ENCODE peak calls at places on chromosomes 5 and 9, in nine cellular contexts. J is HFF-Myc, N is esophagus muscularis mucosa, H is lower leg skin, O is left ventricle myocardium inferior, B is bronchial epithelial cell, L is small intestine, Q is choroid plexus epithelial cell, R is heart left ventricle. W is an unnamed sample.
A peak's percentile ranks its signal among the peaks of the same experiment; 100 is the strongest.

GRCh38 chr5:141369994-141370848 is at the start of gene PCDHGB3:
- DNase-seq in B (peak; percentile 29), R (peak; percentile 40), J (no peak), Q (peak; percentile 64), N (no peak), H (no peak), L (no peak), O (peak; percentile 56), W (peak; percentile 68)

GRCh38 chr5:86631165-86631564 is 13.4 kb downstream of the COX7C start:
- DNase-seq in B (no peak), N (no peak), Q (no peak), H (no peak), J (no peak), O (no peak), R (no peak), L (no peak), W (no peak)

GRCh38 chr5:158780656-158781237 is 319.0 kb downstream of the EBF1 start:
- DNase-seq in J (no peak), O (no peak), H (no peak), R (no peak), Q (no peak), B (no peak), N (no peak), L (no peak), W (no peak)

GRCh38 chr9:79302002-79302401 is 269.8 kb upstream of the TLE4 start:
- DNase-seq in H (no peak), N (no peak), R (no peak), L (no peak), Q (no peak), B (no peak), O (no peak), J (no peak), W (no peak)

GRCh38 chr5:147760086-147760485 is 22.4 kb downstream of the JAKMIP2 start:
- DNase-seq in J (no peak), Q (no peak), O (no peak), N (no peak), L (no peak), R (no peak), B (no peak), H (no peak), W (no peak)

GRCh38 chr9:113352411-113352810 is 3.1 kb downstream of the BSPRY start:
- DNase-seq in B (peak; percentile 72), R (no peak), N (no peak), L (no peak), Q (no peak), J (no peak), H (peak; percentile 17), O (no peak), W (no peak)

GRCh38 chr5:12901696-12902095 is 997.5 kb upstream of the CTNND2 start:
- DNase-seq in B (peak; percentile 16), O (no peak), H (no peak), R (no peak), N (no peak), L (no peak), Q (no peak), J (no peak), W (no peak)

GRCh38 chr5:55063220-55063863 is 39.1 kb upstream of the GZMA start:
- DNase-seq in B (peak; percentile 76), Q (peak; percentile 9), H (no peak), O (no peak), N (no peak), L (no peak), R (no peak), J (no peak), W (peak; percentile 6)

GRCh38 chr9:125355601-125356000 is 94.0 kb downstream of the GAPVD1 start:
- DNase-seq in B (no peak), R (no peak), O (no peak), H (no peak), J (no peak), Q (no peak), L (no peak), N (no peak), W (no peak)

GRCh38 chr9:125359011-125359410 is 97.4 kb downstream of the GAPVD1 start:
- DNase-seq in Q (no peak), O (no peak), N (no peak), B (no peak), L (no peak), R (no peak), H (no peak), J (no peak), W (no peak)

GRCh38 chr9:125361837-125362531 is 100.4 kb downstream of the GAPVD1 start:
- DNase-seq in Q (peak; percentile 69), O (no peak), B (peak; percentile 27), N (no peak), J (peak; percentile 7), R (no peak), L (no peak), H (no peak), W (peak; percentile 16)

GRCh38 chr9:125360621-125361020 is 99.0 kb downstream of the GAPVD1 start:
- DNase-seq in J (no peak), B (no peak), O (no peak), N (no peak), Q (no peak), R (no peak), H (no peak), L (no peak), W (no peak)

DNA sequence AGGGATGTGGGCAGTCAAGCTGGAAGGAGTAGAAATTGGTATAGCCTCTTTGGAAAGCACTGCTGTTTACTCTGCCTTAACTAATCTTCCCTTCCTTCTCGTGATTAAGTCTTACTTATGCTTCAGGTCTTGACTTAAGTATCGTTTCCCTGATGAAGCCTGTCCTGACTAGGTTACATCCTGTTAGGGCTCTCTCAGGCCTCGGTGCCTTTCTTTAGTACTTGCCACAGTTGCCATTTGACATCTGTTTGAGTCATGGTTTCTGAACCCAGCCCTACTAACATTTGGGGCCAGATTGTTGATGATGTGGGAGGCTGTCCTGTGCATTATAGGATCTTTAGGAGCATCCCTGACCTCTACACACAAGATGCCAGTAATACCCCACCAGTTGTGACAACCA is 94.4 kb downstream of the GAPVD1 start:
- DNase-seq in R (no peak), N (no peak), H (no peak), Q (no peak), O (no peak), L (no peak), B (no peak), J (no peak), W (no peak)
- H3K4me3 ChIP-seq in R (no peak overlapping the region), N (no peak overlapping the region), H (no peak overlapping the region), Q (no peak overlapping the region), O (no peak overlapping the region), L (no peak overlapping the region), B (no peak overlapping the region), J (no peak overlapping the region), W (no peak overlapping the region)

GRCh38 chr9:130128782-130129424 is 43.3 kb upstream of the NCS1 start:
- DNase-seq in O (peak; percentile 42), L (peak; percentile 19), H (peak; percentile 88), J (no peak), R (peak; percentile 69), B (no peak), Q (peak; percentile 94), N (peak; percentile 93), W (peak; percentile 95)

GRCh38 chr9:130128251-130128650 is 44.0 kb upstream of the NCS1 start:
- DNase-seq in O (no peak), Q (peak; percentile 32), L (peak; percentile 56), H (no peak), N (no peak), J (no peak), R (no peak), B (no peak), W (peak; percentile 29)

GRCh38 chr9:130124471-130124870 is 47.7 kb upstream of the NCS1 start:
- DNase-seq in H (no peak), R (no peak), B (no peak), J (no peak), Q (no peak), O (no peak), L (no peak), N (no peak), W (no peak)

GRCh38 chr9:130126721-130127429 is 45.3 kb upstream of the NCS1 start:
- DNase-seq in H (no peak), J (no peak), N (no peak), B (peak; percentile 36), L (no peak), Q (no peak), R (no peak), O (no peak), W (no peak)

DNA sequence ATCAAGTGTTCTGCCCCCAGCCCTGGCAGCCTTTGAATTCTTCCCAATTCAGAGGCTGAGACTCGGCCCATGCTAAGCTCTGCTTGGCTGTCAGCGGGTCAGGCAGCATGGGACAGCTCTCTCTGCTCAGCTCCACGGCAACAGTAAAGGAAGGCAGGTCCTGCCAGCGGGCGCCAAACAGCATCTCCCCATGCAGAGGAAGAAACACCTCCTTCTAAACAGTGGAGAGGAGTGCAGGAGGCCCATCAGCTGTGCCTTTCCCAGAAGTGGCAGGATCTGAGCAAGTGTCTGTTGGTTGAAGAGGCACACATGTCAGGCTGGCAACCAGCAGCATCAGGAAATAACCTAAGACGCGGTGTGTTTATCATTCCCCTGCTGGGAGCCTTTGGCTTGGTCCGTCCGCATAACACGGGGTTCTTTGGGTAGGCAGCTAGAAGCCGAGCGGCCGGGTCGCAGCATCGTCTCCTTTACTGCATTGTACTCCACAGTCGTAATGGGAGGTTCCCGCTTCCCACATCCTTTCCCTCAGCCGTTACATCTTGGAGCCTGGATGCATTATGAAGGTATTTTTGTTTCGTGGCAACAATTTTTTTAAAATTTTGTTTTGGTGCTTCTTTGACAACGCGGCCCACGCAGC is 42.7 kb upstream of the NCS1 start:
- DNase-seq in N (no peak), B (no peak), Q (peak; percentile 84), O (no peak), H (no peak), J (no peak), R (no peak), L (no peak), W (peak; percentile 61)
- H3K4me3 ChIP-seq in N (no peak overlapping the region), B (no peak overlapping the region), Q (no peak overlapping the region), O (no peak overlapping the region), H (no peak overlapping the region), J (no peak overlapping the region), R (no peak overlapping the region), L (no peak overlapping the region), W (no peak overlapping the region)

DNA sequence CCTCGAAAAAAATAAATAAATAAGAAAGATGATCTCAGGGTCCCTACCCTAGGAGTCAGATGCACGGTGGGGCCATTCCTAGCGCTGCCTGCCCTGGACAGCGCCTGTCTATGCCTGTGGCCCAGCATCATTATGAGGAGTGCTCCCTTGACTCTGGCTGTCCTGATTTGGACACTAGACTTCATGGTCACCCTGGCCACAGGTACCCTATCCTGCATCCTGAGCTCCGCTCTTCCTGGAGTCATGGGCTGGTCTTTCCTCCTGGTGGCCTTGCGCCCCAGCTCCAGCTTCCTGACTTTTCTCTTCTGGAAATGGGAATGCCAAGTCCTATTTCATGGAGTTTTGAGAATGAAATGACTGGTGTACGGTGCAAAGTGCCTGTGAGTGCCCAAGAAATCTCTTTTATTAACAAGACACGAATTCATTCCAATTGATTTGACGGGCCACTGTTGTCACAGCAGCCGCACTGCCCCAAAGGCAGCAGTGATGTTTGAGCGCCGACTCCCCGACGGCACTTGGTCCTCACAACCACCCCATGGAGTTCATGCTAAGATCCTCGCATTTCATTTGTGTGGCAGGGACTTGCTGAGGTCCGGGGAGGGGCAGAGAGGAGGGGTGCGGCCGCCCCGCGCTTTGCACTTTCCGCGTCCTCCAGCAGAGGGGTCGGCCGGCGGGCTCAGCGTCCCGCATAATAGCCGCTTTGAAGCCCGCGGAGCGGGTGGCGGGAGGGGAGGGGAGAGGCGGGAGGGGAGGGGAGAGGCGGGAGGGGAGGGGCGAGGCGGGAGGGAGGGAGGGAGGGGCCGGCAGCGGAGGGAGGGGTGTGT is 453 bp upstream of the AIF1L start:
- DNase-seq in B (no peak), R (peak; percentile 51), O (no peak), H (no peak), J (no peak), N (no peak), L (peak; percentile 2), Q (no peak), W (no peak)
- H3K4me3 ChIP-seq in B (peak overlapping the region; percentile 32), R (peak overlapping the region; percentile 60), O (peak overlapping the region; percentile 78), H (no peak overlapping the region), J (peak overlapping the region; percentile 41), N (peak overlapping the region; percentile 64), L (peak overlapping the region; percentile 36), Q (no peak overlapping the region), W (no peak overlapping the region)

GRCh38 chr9:137302176-137303030 is at the start of gene NRARP:
- DNase-seq in H (peak; percentile 97), N (no peak), R (peak; percentile 94), O (peak; percentile 91), L (peak; percentile 89), B (peak; percentile 42), Q (peak; percentile 64), J (no peak), W (peak; percentile 74)

GRCh38 chr9:137303893-137304382 is 1.9 kb upstream of the NRARP start:
- DNase-seq in Q (no peak), R (peak; percentile 23), J (no peak), O (no peak), N (no peak), B (no peak), H (peak; percentile 86), L (no peak), W (no peak)

GRCh38 chr9:137304383-137305059 is 2.5 kb upstream of the NRARP start:
- DNase-seq in N (no peak), L (no peak), J (no peak), O (peak; percentile 15), R (peak; percentile 16), H (peak; percentile 85), Q (no peak), B (no peak), W (no peak)

GRCh38 chr9:137301086-137301947 is 754 bp downstream of the NRARP start:
- DNase-seq in R (peak; percentile 56), B (no peak), Q (peak; percentile 66), N (no peak), O (peak; percentile 34), J (no peak), L (peak; percentile 29), H (peak; percentile 85), W (peak; percentile 57)

DNA sequence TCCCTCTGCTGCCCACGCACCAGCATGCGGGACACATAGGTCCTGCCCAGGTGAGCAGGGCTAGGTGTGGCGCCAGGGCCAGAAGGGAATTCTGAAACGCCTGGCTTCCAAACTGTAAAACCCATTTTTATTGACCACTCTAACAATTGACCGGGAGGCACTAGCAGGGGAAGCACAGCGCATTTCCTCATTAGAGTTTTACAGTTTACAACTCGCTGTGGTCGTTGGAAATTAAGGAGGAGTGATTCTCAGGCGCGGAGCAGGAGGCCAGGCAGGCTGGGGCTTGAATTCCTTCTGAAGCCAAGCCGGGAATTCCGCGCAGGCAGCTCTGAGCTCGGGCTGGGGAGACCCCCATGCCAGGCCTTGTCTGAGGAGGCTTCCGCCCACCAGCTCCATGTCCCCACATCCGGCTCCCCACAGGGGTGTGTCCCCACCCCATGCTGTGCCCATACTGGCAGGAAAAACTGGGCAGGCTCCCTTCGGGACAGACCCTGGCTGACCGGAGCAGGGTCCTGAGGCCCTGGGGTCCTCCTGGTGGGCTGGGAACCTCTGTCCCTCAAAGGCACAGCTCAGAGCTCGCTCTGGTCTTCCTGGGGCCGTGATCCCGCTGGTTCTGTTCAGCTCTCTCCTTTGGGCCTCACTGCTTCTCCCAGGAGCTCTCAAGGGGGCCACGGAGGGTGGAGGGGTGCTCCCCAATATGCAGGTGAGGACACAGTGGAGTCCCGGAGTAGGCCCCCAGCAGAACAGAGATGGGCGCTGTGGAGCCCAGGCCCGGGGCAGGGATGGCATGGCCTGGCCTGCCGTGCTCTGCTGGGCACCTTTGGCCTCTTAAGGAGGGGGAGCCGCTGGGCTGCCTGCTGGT is 1.2 kb upstream of the NRARP start:
- DNase-seq in N (no peak), H (peak; percentile 85), R (peak; percentile 24), Q (peak; percentile 24), J (no peak), O (peak; percentile 15), L (peak; percentile 54), B (peak; percentile 69), W (no peak)
- H3K4me3 ChIP-seq in N (peak overlapping the region; percentile 59), H (peak overlapping the region; percentile 9), R (peak overlapping the region; percentile 42), Q (no peak overlapping the region), J (peak overlapping the region; percentile 33), O (peak overlapping the region; percentile 80), L (peak overlapping the region; percentile 66), B (peak overlapping the region; percentile 48), W (no peak overlapping the region)

W was measured in astrocyte of the spinal cord.